ENCODE peak calls at places on chromosomes 2 and 18, in eight cellular contexts. One of them, this sample, is unnamed.

GRCh38 chr2:161918692-161919091 is 155.3 kb downstream of the DPP4 start:
- DNase-seq in colonic mucosa: no peak
- DNase-seq in Peyer's patch: no peak
- DNase-seq in IMR-90: no peak
- DNase-seq in vagina: no peak
- DNase-seq in psoas muscle: no peak
- DNase-seq in GM12865: no peak
- DNase-seq in cardiac muscle cell: no peak
- DNase-seq in this sample: no peak

GRCh38 chr2:74502720-74503505 is 3.5 kb upstream of the LBX2 start:
- DNase-seq in colonic mucosa: peak; percentile 90
- DNase-seq in Peyer's patch: peak; percentile 91
- DNase-seq in IMR-90: peak; percentile 84
- DNase-seq in vagina: no peak
- DNase-seq in psoas muscle: peak; percentile 85
- DNase-seq in GM12865: peak; percentile 87
- DNase-seq in cardiac muscle cell: peak; percentile 93
- DNase-seq in this sample: no peak

GRCh38 chr18:5285326-5285725 is 10.2 kb downstream of the ZBTB14 start:
- DNase-seq in colonic mucosa: no peak
- DNase-seq in Peyer's patch: no peak
- DNase-seq in IMR-90: no peak
- DNase-seq in vagina: no peak
- DNase-seq in psoas muscle: no peak
- DNase-seq in GM12865: no peak
- DNase-seq in cardiac muscle cell: peak; percentile 2
- DNase-seq in this sample: no peak

GRCh38 chr2:39523308-39524044 is 86.4 kb upstream of the MAP4K3 start:
- DNase-seq in colonic mucosa: no peak
- DNase-seq in Peyer's patch: no peak
- DNase-seq in IMR-90: peak; percentile 93
- DNase-seq in vagina: no peak
- DNase-seq in psoas muscle: no peak
- DNase-seq in GM12865: no peak
- DNase-seq in cardiac muscle cell: peak; percentile 92
- DNase-seq in this sample: no peak

GRCh38 chr2:167294031-167294774 is 405.9 kb downstream of the XIRP2 start:
- DNase-seq in colonic mucosa: peak; percentile 54
- DNase-seq in Peyer's patch: peak; percentile 40
- DNase-seq in IMR-90: peak; percentile 24
- DNase-seq in vagina: no peak
- DNase-seq in psoas muscle: peak; percentile 18
- DNase-seq in GM12865: no peak
- DNase-seq in cardiac muscle cell: peak; percentile 23
- DNase-seq in this sample: no peak

GRCh38 chr2:42881732-42882131 is 89.3 kb upstream of the HAAO start:
- DNase-seq in colonic mucosa: no peak
- DNase-seq in Peyer's patch: no peak
- DNase-seq in IMR-90: peak; percentile 50
- DNase-seq in vagina: peak; percentile 93
- DNase-seq in psoas muscle: no peak
- DNase-seq in GM12865: no peak
- DNase-seq in cardiac muscle cell: no peak
- DNase-seq in this sample: no peak

GRCh38 chr2:45131587-45131986 is 122.3 kb upstream of the SIX2 start:
- DNase-seq in colonic mucosa: no peak
- DNase-seq in Peyer's patch: no peak
- DNase-seq in IMR-90: no peak
- DNase-seq in vagina: no peak
- DNase-seq in psoas muscle: no peak
- DNase-seq in GM12865: no peak
- DNase-seq in cardiac muscle cell: peak; percentile 93
- DNase-seq in this sample: no peak

GRCh38 chr18:79439201-79440023 is 43.7 kb downstream of the NFATC1 start:
- DNase-seq in colonic mucosa: no peak
- DNase-seq in Peyer's patch: no peak
- DNase-seq in IMR-90: peak; percentile 6
- DNase-seq in vagina: no peak
- DNase-seq in psoas muscle: peak; percentile 75
- DNase-seq in GM12865: no peak
- DNase-seq in cardiac muscle cell: peak; percentile 13
- DNase-seq in this sample: peak; percentile 62

GRCh38 chr2:172792711-172793110 is 57.1 kb downstream of the RAPGEF4 start:
- DNase-seq in colonic mucosa: no peak
- DNase-seq in Peyer's patch: no peak
- DNase-seq in IMR-90: peak; percentile 68
- DNase-seq in vagina: no peak
- DNase-seq in psoas muscle: no peak
- DNase-seq in GM12865: no peak
- DNase-seq in cardiac muscle cell: no peak
- DNase-seq in this sample: no peak

GRCh38 chr2:180753809-180754761 is 226.3 kb upstream of the UBE2E3 start:
- DNase-seq in colonic mucosa: no peak
- DNase-seq in Peyer's patch: no peak
- DNase-seq in IMR-90: peak; percentile 82
- DNase-seq in vagina: no peak
- DNase-seq in psoas muscle: no peak
- DNase-seq in GM12865: no peak
- DNase-seq in cardiac muscle cell: no peak
- DNase-seq in this sample: no peak

GRCh38 chr18:78517973-78518372 is 461.6 kb upstream of the SALL3 start:
- DNase-seq in colonic mucosa: no peak
- DNase-seq in Peyer's patch: no peak
- DNase-seq in IMR-90: no peak
- DNase-seq in vagina: no peak
- DNase-seq in psoas muscle: no peak
- DNase-seq in GM12865: no peak
- DNase-seq in cardiac muscle cell: no peak
- DNase-seq in this sample: no peak

GRCh38 chr2:174344716-174345472 is 10.1 kb downstream of the SP9 start:
- DNase-seq in colonic mucosa: no peak
- DNase-seq in Peyer's patch: no peak
- DNase-seq in IMR-90: peak; percentile 63
- DNase-seq in vagina: no peak
- DNase-seq in psoas muscle: no peak
- DNase-seq in GM12865: no peak
- DNase-seq in cardiac muscle cell: peak; percentile 39
- DNase-seq in this sample: no peak

GRCh38 chr2:30310955-30311354 is 79.6 kb downstream of the LBH start:
- DNase-seq in colonic mucosa: no peak
- DNase-seq in Peyer's patch: no peak
- DNase-seq in IMR-90: no peak
- DNase-seq in vagina: no peak
- DNase-seq in psoas muscle: no peak
- DNase-seq in GM12865: peak; percentile 56
- DNase-seq in cardiac muscle cell: no peak
- DNase-seq in this sample: no peak

GRCh38 chr2:149040451-149040850 is 2.0 kb downstream of the LYPD6B start:
- DNase-seq in colonic mucosa: peak; percentile 65
- DNase-seq in Peyer's patch: no peak
- DNase-seq in IMR-90: no peak
- DNase-seq in vagina: no peak
- DNase-seq in psoas muscle: no peak
- DNase-seq in GM12865: peak; percentile 90
- DNase-seq in cardiac muscle cell: peak; percentile 11
- DNase-seq in this sample: no peak
- H3K4me3 ChIP-seq in colonic mucosa: no peak overlapping the region
- H3K4me3 ChIP-seq in Peyer's patch: no peak overlapping the region
- H3K4me3 ChIP-seq in IMR-90: no peak overlapping the region
- H3K4me3 ChIP-seq in vagina: no peak overlapping the region
- H3K4me3 ChIP-seq in psoas muscle: no peak overlapping the region
- H3K4me3 ChIP-seq in GM12865: no peak overlapping the region
- H3K4me3 ChIP-seq in cardiac muscle cell: no peak overlapping the region
- H3K4me3 ChIP-seq in this sample: no peak overlapping the region

GRCh38 chr2:232485333-232485756 is 2.3 kb downstream of the ECEL1 start:
- DNase-seq in colonic mucosa: no peak
- DNase-seq in Peyer's patch: peak; percentile 27
- DNase-seq in IMR-90: no peak
- DNase-seq in vagina: no peak
- DNase-seq in psoas muscle: no peak
- DNase-seq in GM12865: no peak
- DNase-seq in cardiac muscle cell: no peak
- DNase-seq in this sample: no peak

GRCh38 chr2:232487385-232488096 is at the start of gene ECEL1:
- DNase-seq in colonic mucosa: no peak
- DNase-seq in Peyer's patch: peak; percentile 42
- DNase-seq in IMR-90: no peak
- DNase-seq in vagina: no peak
- DNase-seq in psoas muscle: no peak
- DNase-seq in GM12865: no peak
- DNase-seq in cardiac muscle cell: no peak
- DNase-seq in this sample: no peak

GRCh38 chr2:232488097-232488711 is 570 bp upstream of the ECEL1 start:
- DNase-seq in colonic mucosa: no peak
- DNase-seq in Peyer's patch: peak; percentile 32
- DNase-seq in IMR-90: no peak
- DNase-seq in vagina: no peak
- DNase-seq in psoas muscle: no peak
- DNase-seq in GM12865: no peak
- DNase-seq in cardiac muscle cell: no peak
- DNase-seq in this sample: no peak

GRCh38 chr2:232485757-232486557 is 1.7 kb downstream of the ECEL1 start:
- DNase-seq in colonic mucosa: no peak
- DNase-seq in Peyer's patch: peak; percentile 31
- DNase-seq in IMR-90: no peak
- DNase-seq in vagina: no peak
- DNase-seq in psoas muscle: no peak
- DNase-seq in GM12865: no peak
- DNase-seq in cardiac muscle cell: no peak
- DNase-seq in this sample: no peak

DNA sequence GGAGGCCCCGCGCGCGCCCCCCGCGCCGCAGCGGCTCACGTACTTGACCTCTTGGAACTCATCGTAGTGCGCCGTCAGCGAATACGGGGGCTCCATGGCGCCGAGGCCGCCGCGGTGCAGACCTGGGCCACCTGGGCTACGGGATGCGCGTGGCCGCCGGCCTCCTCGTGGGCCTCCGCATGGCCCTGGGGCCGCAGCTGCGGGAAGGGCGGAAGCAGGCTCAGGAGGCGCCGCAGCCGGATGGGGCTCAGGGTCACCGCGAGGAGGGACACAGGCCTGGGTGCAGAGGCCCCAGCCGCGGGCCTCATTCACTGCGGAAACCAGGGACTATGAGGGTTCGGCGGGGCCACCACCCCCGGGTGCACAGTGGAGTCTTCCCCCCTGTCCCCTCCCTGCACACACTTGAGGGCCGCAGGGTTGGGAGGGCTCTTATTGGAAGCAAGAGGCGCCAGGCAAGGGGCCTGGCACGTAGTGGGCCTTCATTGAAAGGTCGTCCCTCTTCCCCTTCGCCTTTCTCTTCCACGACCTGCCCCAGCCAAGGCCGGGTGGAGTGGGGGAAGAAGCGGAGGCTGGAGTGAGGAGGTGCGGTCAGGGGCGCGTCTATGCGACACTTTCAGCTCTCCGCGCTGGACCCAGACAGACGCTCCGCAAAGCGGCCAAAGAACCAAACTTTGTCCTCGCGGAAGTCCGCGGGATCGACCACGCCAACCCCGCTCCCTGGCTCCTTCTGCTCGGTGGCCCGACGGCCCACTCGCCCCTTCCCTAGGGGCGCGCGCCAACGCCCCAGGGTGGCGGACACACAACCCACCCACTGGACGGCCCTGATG is 863 bp downstream of the ECEL1 start:
- DNase-seq in colonic mucosa: no peak
- DNase-seq in Peyer's patch: peak; percentile 29
- DNase-seq in IMR-90: no peak
- DNase-seq in vagina: no peak
- DNase-seq in psoas muscle: no peak
- DNase-seq in GM12865: no peak
- DNase-seq in cardiac muscle cell: no peak
- DNase-seq in this sample: no peak
- TF ChIP-seq CTCF in colonic mucosa: no peak
- TF ChIP-seq CTCF in Peyer's patch: no peak
- TF ChIP-seq CTCF in IMR-90: no peak
- TF ChIP-seq CTCF in vagina: no peak
- TF ChIP-seq CTCF in psoas muscle: no peak
- TF ChIP-seq CTCF in GM12865: no peak
- TF ChIP-seq CTCF in cardiac muscle cell: no peak
- TF ChIP-seq CTCF in this sample: no peak

GRCh38 chr2:237859533-237860272 is at the start of gene RAMP1:
- DNase-seq in colonic mucosa: no peak
- DNase-seq in Peyer's patch: peak; percentile 62
- DNase-seq in IMR-90: peak; percentile 17
- DNase-seq in vagina: no peak
- DNase-seq in psoas muscle: peak; percentile 53
- DNase-seq in GM12865: no peak
- DNase-seq in cardiac muscle cell: peak; percentile 33
- DNase-seq in this sample: no peak
- H3K4me3 ChIP-seq in colonic mucosa: peak within 1 kb of the TSS; percentile 40
- H3K4me3 ChIP-seq in Peyer's patch: peak within 1 kb of the TSS; percentile 21
- H3K4me3 ChIP-seq in IMR-90: peak within 1 kb of the TSS; percentile 42
- H3K4me3 ChIP-seq in vagina: peak within 1 kb of the TSS; percentile 57
- H3K4me3 ChIP-seq in psoas muscle: peak within 1 kb of the TSS; percentile 83
- H3K4me3 ChIP-seq in GM12865: no peak within 1 kb of the TSS
- H3K4me3 ChIP-seq in cardiac muscle cell: peak within 1 kb of the TSS; percentile 37
- H3K4me3 ChIP-seq in this sample: peak within 1 kb of the TSS; percentile 55

GRCh38 chr18:34746614-34747013 is 36.5 kb downstream of the DTNA start:
- DNase-seq in colonic mucosa: no peak
- DNase-seq in Peyer's patch: no peak
- DNase-seq in IMR-90: no peak
- DNase-seq in vagina: no peak
- DNase-seq in psoas muscle: no peak
- DNase-seq in GM12865: no peak
- DNase-seq in cardiac muscle cell: no peak
- DNase-seq in this sample: no peak

GRCh38 chr18:34742761-34743366 is 32.8 kb downstream of the DTNA start:
- DNase-seq in colonic mucosa: no peak
- DNase-seq in Peyer's patch: no peak
- DNase-seq in IMR-90: no peak
- DNase-seq in vagina: no peak
- DNase-seq in psoas muscle: no peak
- DNase-seq in GM12865: no peak
- DNase-seq in cardiac muscle cell: no peak
- DNase-seq in this sample: no peak

GRCh38 chr18:34740724-34741123 is 30.6 kb downstream of the DTNA start:
- DNase-seq in colonic mucosa: no peak
- DNase-seq in Peyer's patch: no peak
- DNase-seq in IMR-90: no peak
- DNase-seq in vagina: no peak
- DNase-seq in psoas muscle: no peak
- DNase-seq in GM12865: no peak
- DNase-seq in cardiac muscle cell: no peak
- DNase-seq in this sample: no peak

GRCh38 chr18:34741401-34741800 is 31.3 kb downstream of the DTNA start:
- DNase-seq in colonic mucosa: no peak
- DNase-seq in Peyer's patch: no peak
- DNase-seq in IMR-90: no peak
- DNase-seq in vagina: no peak
- DNase-seq in psoas muscle: no peak
- DNase-seq in GM12865: no peak
- DNase-seq in cardiac muscle cell: no peak
- DNase-seq in this sample: no peak

DNA sequence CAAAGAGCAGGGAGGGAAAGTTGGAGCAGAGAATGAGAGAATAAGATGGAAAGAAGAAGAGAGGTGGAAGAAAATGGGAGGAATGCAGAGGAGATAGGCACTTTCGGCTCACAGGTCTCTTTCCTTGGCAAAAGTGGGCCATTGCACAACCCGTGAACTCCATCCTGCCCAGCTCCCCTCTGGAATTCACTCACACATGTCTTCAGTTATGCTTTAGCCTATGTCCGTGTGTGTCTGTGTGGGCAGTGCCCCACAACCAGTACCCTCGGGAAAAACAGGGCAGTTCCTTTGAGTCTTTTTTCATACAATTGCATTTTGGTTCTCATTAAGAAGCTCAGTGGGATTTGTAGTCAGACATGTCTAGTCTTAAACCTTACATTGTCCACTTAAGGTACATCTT is 34.5 kb downstream of the DTNA start:
- DNase-seq in colonic mucosa: no peak
- DNase-seq in Peyer's patch: no peak
- DNase-seq in IMR-90: no peak
- DNase-seq in vagina: no peak
- DNase-seq in psoas muscle: no peak
- DNase-seq in GM12865: no peak
- DNase-seq in cardiac muscle cell: peak; percentile 13
- DNase-seq in this sample: no peak
- TF ChIP-seq CTCF in colonic mucosa: no peak
- TF ChIP-seq CTCF in Peyer's patch: no peak
- TF ChIP-seq CTCF in IMR-90: no peak
- TF ChIP-seq CTCF in vagina: no peak
- TF ChIP-seq CTCF in psoas muscle: no peak
- TF ChIP-seq CTCF in GM12865: no peak
- TF ChIP-seq CTCF in cardiac muscle cell: no peak
- TF ChIP-seq CTCF in this sample: no peak

This sample was measured in LNCaP clone FGC.